ENCODE peak calls at places on chromosomes 6 and 20, in nine cellular contexts. K is iris pigment epithelial cell, M is RPMI7951, O is OCI-M1, V is colonic mucosa, L is upper lobe of left lung, Z is RWPE1, Y is HEK293T, S is A172. F is an unnamed sample.

GRCh38 chr6:2791124-2792050 is 26.2 kb downstream of the WRNIP1 start:
- DNase-seq in K (peak; percentile 96), M (peak; percentile 67), O (peak; percentile 86), V (peak; percentile 79), L (peak; percentile 85), Z (peak; percentile 82), Y (peak; percentile 72), S (peak; percentile 79), F (peak; percentile 86)

GRCh38 chr6:37171141-37171969 is 1.4 kb downstream of the PIM1 start:
- DNase-seq in K (peak; percentile 52), M (peak; percentile 51), O (peak; percentile 84), V (peak; percentile 67), L (peak; percentile 64), Z (peak; percentile 28), Y (no peak), S (no peak), F (no peak)

GRCh38 chr6:168607272-168608112 is 166.5 kb downstream of the SMOC2 start:
- DNase-seq in K (no peak), M (no peak), O (no peak), V (no peak), L (peak; percentile 75), Z (no peak), Y (no peak), S (no peak), F (no peak)

GRCh38 chr6:5507056-5507722 is 245.9 kb downstream of the FARS2 start:
- DNase-seq in K (no peak), M (no peak), O (peak; percentile 13), V (no peak), L (no peak), Z (no peak), Y (no peak), S (no peak), F (no peak)

GRCh38 chr20:57851025-57851682 is 141.3 kb upstream of the PMEPA1 start:
- DNase-seq in K (no peak), M (no peak), O (no peak), V (no peak), L (peak; percentile 5), Z (no peak), Y (no peak), S (no peak), F (no peak)

GRCh38 chr6:126300735-126301134 is 39.2 kb upstream of the CENPW start:
- DNase-seq in K (no peak), M (peak; percentile 5), O (peak; percentile 61), V (no peak), L (no peak), Z (no peak), Y (no peak), S (no peak), F (no peak)

GRCh38 chr6:32095338-32096086 is 13.6 kb downstream of the TNXB start:
- DNase-seq in K (no peak), M (no peak), O (no peak), V (no peak), L (no peak), Z (no peak), Y (no peak), S (no peak), F (no peak)

GRCh38 chr20:49452011-49452482 is 30.4 kb downstream of the KCNB1 start:
- DNase-seq in K (no peak), M (peak; percentile 86), O (no peak), V (no peak), L (no peak), Z (peak; percentile 42), Y (no peak), S (peak; percentile 45), F (no peak)

GRCh38 chr6:162387723-162388382 is 339.7 kb downstream of the PRKN start:
- DNase-seq in K (no peak), M (no peak), O (no peak), V (no peak), L (no peak), Z (no peak), Y (no peak), S (no peak), F (no peak)